ENCODE peak calls at places on chromosomes 11 and 22, in five cellular contexts. One of them, this sample, is unnamed.

GRCh38 chr11:86418929-86419328 is 44.2 kb downstream of the CCDC81 start:
- DNase-seq in GM12878: no peak
- DNase-seq in stimulated activated CD8-positive, alpha-beta memory T cell treated with anti-CD3 and anti-CD28 coated beads, Interleukin-15, amount 100 ng/mL, for 24 hours: no peak
- DNase-seq in dorsolateral prefrontal cortex: no peak
- DNase-seq in T-helper 2 cell: no peak
- DNase-seq in this sample: no peak

GRCh38 chr11:34948721-34949120 is 32.3 kb downstream of the PDHX start:
- DNase-seq in GM12878: no peak
- DNase-seq in stimulated activated CD8-positive, alpha-beta memory T cell treated with anti-CD3 and anti-CD28 coated beads, Interleukin-15, amount 100 ng/mL, for 24 hours: no peak
- DNase-seq in dorsolateral prefrontal cortex: no peak
- DNase-seq in T-helper 2 cell: no peak
- DNase-seq in this sample: no peak

GRCh38 chr22:46390105-46390651 is 54.7 kb downstream of the TRMU start:
- DNase-seq in GM12878: no peak
- DNase-seq in stimulated activated CD8-positive, alpha-beta memory T cell treated with anti-CD3 and anti-CD28 coated beads, Interleukin-15, amount 100 ng/mL, for 24 hours: no peak
- DNase-seq in dorsolateral prefrontal cortex: no peak
- DNase-seq in T-helper 2 cell: no peak
- DNase-seq in this sample: no peak

GRCh38 chr11:86162257-86162656 is 82.3 kb upstream of the EED start:
- DNase-seq in GM12878: no peak
- DNase-seq in stimulated activated CD8-positive, alpha-beta memory T cell treated with anti-CD3 and anti-CD28 coated beads, Interleukin-15, amount 100 ng/mL, for 24 hours: no peak
- DNase-seq in dorsolateral prefrontal cortex: no peak
- DNase-seq in T-helper 2 cell: no peak
- DNase-seq in this sample: no peak

GRCh38 chr11:13358871-13359270 is 81.3 kb downstream of the BMAL1 start:
- DNase-seq in GM12878: no peak
- DNase-seq in stimulated activated CD8-positive, alpha-beta memory T cell treated with anti-CD3 and anti-CD28 coated beads, Interleukin-15, amount 100 ng/mL, for 24 hours: no peak
- DNase-seq in dorsolateral prefrontal cortex: no peak
- DNase-seq in T-helper 2 cell: no peak
- DNase-seq in this sample: no peak

GRCh38 chr11:77113382-77114088 is 10.9 kb downstream of the OMP start:
- DNase-seq in GM12878: no peak
- DNase-seq in stimulated activated CD8-positive, alpha-beta memory T cell treated with anti-CD3 and anti-CD28 coated beads, Interleukin-15, amount 100 ng/mL, for 24 hours: no peak
- DNase-seq in dorsolateral prefrontal cortex: no peak
- DNase-seq in T-helper 2 cell: no peak
- DNase-seq in this sample: peak

GRCh38 chr11:105046898-105047579 is 1.9 kb upstream of the CARD16 start:
- DNase-seq in GM12878: no peak
- DNase-seq in stimulated activated CD8-positive, alpha-beta memory T cell treated with anti-CD3 and anti-CD28 coated beads, Interleukin-15, amount 100 ng/mL, for 24 hours: no peak
- DNase-seq in dorsolateral prefrontal cortex: no peak
- DNase-seq in T-helper 2 cell: no peak
- DNase-seq in this sample: no peak

GRCh38 chr11:91366816-91367215 is 857.8 kb upstream of the FAT3 start:
- DNase-seq in GM12878: no peak
- DNase-seq in stimulated activated CD8-positive, alpha-beta memory T cell treated with anti-CD3 and anti-CD28 coated beads, Interleukin-15, amount 100 ng/mL, for 24 hours: no peak
- DNase-seq in dorsolateral prefrontal cortex: no peak
- DNase-seq in T-helper 2 cell: no peak
- DNase-seq in this sample: no peak

GRCh38 chr22:46507451-46508390 is 29.7 kb downstream of the CELSR1 start:
- DNase-seq in GM12878: no peak
- DNase-seq in stimulated activated CD8-positive, alpha-beta memory T cell treated with anti-CD3 and anti-CD28 coated beads, Interleukin-15, amount 100 ng/mL, for 24 hours: no peak
- DNase-seq in dorsolateral prefrontal cortex: no peak
- DNase-seq in T-helper 2 cell: no peak
- DNase-seq in this sample: no peak

GRCh38 chr11:117734596-117734995 is 62.4 kb downstream of the DSCAML1 start:
- DNase-seq in GM12878: no peak
- DNase-seq in stimulated activated CD8-positive, alpha-beta memory T cell treated with anti-CD3 and anti-CD28 coated beads, Interleukin-15, amount 100 ng/mL, for 24 hours: no peak
- DNase-seq in dorsolateral prefrontal cortex: no peak
- DNase-seq in T-helper 2 cell: no peak
- DNase-seq in this sample: no peak

GRCh38 chr22:45876136-45877035 is 100.6 kb downstream of the WNT7B start:
- DNase-seq in GM12878: no peak
- DNase-seq in stimulated activated CD8-positive, alpha-beta memory T cell treated with anti-CD3 and anti-CD28 coated beads, Interleukin-15, amount 100 ng/mL, for 24 hours: no peak
- DNase-seq in dorsolateral prefrontal cortex: no peak
- DNase-seq in T-helper 2 cell: no peak
- DNase-seq in this sample: no peak

GRCh38 chr22:36739185-36739584 is 35.6 kb upstream of the CACNG2 start:
- DNase-seq in GM12878: no peak
- DNase-seq in stimulated activated CD8-positive, alpha-beta memory T cell treated with anti-CD3 and anti-CD28 coated beads, Interleukin-15, amount 100 ng/mL, for 24 hours: no peak
- DNase-seq in dorsolateral prefrontal cortex: no peak
- DNase-seq in T-helper 2 cell: no peak
- DNase-seq in this sample: no peak

GRCh38 chr11:95776859-95777258 is 12.7 kb downstream of the FAM76B start:
- DNase-seq in GM12878: no peak
- DNase-seq in stimulated activated CD8-positive, alpha-beta memory T cell treated with anti-CD3 and anti-CD28 coated beads, Interleukin-15, amount 100 ng/mL, for 24 hours: no peak
- DNase-seq in dorsolateral prefrontal cortex: no peak
- DNase-seq in T-helper 2 cell: no peak
- DNase-seq in this sample: no peak

GRCh38 chr11:70278994-70279393 is 8.5 kb downstream of the PPFIA1 start:
- DNase-seq in GM12878: no peak
- DNase-seq in stimulated activated CD8-positive, alpha-beta memory T cell treated with anti-CD3 and anti-CD28 coated beads, Interleukin-15, amount 100 ng/mL, for 24 hours: no peak
- DNase-seq in dorsolateral prefrontal cortex: peak
- DNase-seq in T-helper 2 cell: no peak
- DNase-seq in this sample: no peak

GRCh38 chr11:9153651-9154050 is 62.3 kb upstream of the SCUBE2 start:
- DNase-seq in GM12878: no peak
- DNase-seq in stimulated activated CD8-positive, alpha-beta memory T cell treated with anti-CD3 and anti-CD28 coated beads, Interleukin-15, amount 100 ng/mL, for 24 hours: no peak
- DNase-seq in dorsolateral prefrontal cortex: no peak
- DNase-seq in T-helper 2 cell: no peak
- DNase-seq in this sample: no peak

GRCh38 chr11:76782526-76783293 is 446 bp upstream of the TSKU start:
- DNase-seq in GM12878: no peak
- DNase-seq in stimulated activated CD8-positive, alpha-beta memory T cell treated with anti-CD3 and anti-CD28 coated beads, Interleukin-15, amount 100 ng/mL, for 24 hours: no peak
- DNase-seq in dorsolateral prefrontal cortex: peak
- DNase-seq in T-helper 2 cell: no peak
- DNase-seq in this sample: peak

GRCh38 chr11:36774603-36775002 is 176.6 kb upstream of the RAG2 start:
- DNase-seq in GM12878: no peak
- DNase-seq in stimulated activated CD8-positive, alpha-beta memory T cell treated with anti-CD3 and anti-CD28 coated beads, Interleukin-15, amount 100 ng/mL, for 24 hours: no peak
- DNase-seq in dorsolateral prefrontal cortex: no peak
- DNase-seq in T-helper 2 cell: no peak
- DNase-seq in this sample: no peak

This sample was measured in right lobe of liver.